ENCODE peak calls at places on chromosomes 5 and 9, in five cellular contexts. C, Q, Y, E and R are unnamed samples.

GRCh38 chr9:107638922-107639321 is 149.4 kb upstream of the KLF4 start:
- DNase-seq in C (peak; percentile 95), Q (no peak), Y (peak; percentile 89), E (no peak), R (no peak)

GRCh38 chr5:64612349-64612961 is 77.8 kb upstream of the SHISAL2B start:
- DNase-seq in C (peak; percentile 76), Q (peak; percentile 33), Y (peak; percentile 18), E (no peak), R (no peak)

GRCh38 chr9:37528652-37529072 is 42.9 kb downstream of the POLR1E start:
- DNase-seq in C (no peak), Q (no peak), Y (no peak), E (no peak), R (no peak)

GRCh38 chr9:99300103-99300439 is 78.0 kb downstream of the SEC61B start:
- DNase-seq in C (no peak), Q (no peak), Y (no peak), E (no peak), R (no peak)

GRCh38 chr9:77766587-77766986 is 118.5 kb upstream of the GNA14 start:
- DNase-seq in C (no peak), Q (no peak), Y (no peak), E (no peak), R (no peak)

GRCh38 chr5:179794575-179794974 is 789 bp downstream of the LTC4S start:
- DNase-seq in C (no peak), Q (no peak), Y (no peak), E (no peak), R (no peak)

GRCh38 chr5:61894046-61894445 is 412.0 kb upstream of the KIF2A start:
- DNase-seq in C (no peak), Q (no peak), Y (no peak), E (no peak), R (no peak)

GRCh38 chr5:131899686-131900085 is 45.8 kb downstream of the MEIKIN start:
- DNase-seq in C (no peak), Q (no peak), Y (no peak), E (no peak), R (no peak)

GRCh38 chr5:150057511-150057910 is 28.8 kb downstream of the CSF1R start:
- DNase-seq in C (no peak), Q (no peak), Y (no peak), E (no peak), R (no peak)

GRCh38 chr5:80152778-80153177 is 103.1 kb downstream of the SERINC5 start:
- DNase-seq in C (no peak), Q (no peak), Y (no peak), E (no peak), R (no peak)

GRCh38 chr5:181028032-181028819 is 11.8 kb upstream of the BTNL9 start:
- DNase-seq in C (no peak), Q (peak; percentile 60), Y (no peak), E (no peak), R (no peak)

GRCh38 chr9:72280913-72281500 is 84.0 kb downstream of the ZFAND5 start:
- DNase-seq in C (peak; percentile 77), Q (peak; percentile 56), Y (peak; percentile 47), E (peak; percentile 7), R (peak; percentile 40)

GRCh38 chr5:154708845-154709244 is 46.3 kb upstream of the LARP1 start:
- DNase-seq in C (no peak), Q (no peak), Y (peak; percentile 62), E (no peak), R (no peak)

GRCh38 chr5:35306716-35307365 is 76.6 kb upstream of the PRLR start:
- DNase-seq in C (no peak), Q (no peak), Y (no peak), E (no peak), R (no peak)

GRCh38 chr5:95788493-95788892 is 34.0 kb downstream of the GLRX start:
- DNase-seq in C (no peak), Q (no peak), Y (no peak), E (no peak), R (no peak)

GRCh38 chr9:16413509-16414016 is 456.9 kb downstream of the BNC2 start:
- DNase-seq in C (no peak), Q (no peak), Y (peak; percentile 96), E (no peak), R (no peak)

GRCh38 chr5:55151923-55152842 is 7.8 kb upstream of the GPX8 start:
- DNase-seq in C (no peak), Q (no peak), Y (no peak), E (no peak), R (no peak)